ENCODE peak calls at places on chromosomes 13 and 19, in seven cellular contexts. V, T, R, U, S, M and N are unnamed samples.

GRCh38 chr13:51323824-51324511 is 15.5 kb upstream of the SERPINE3 start:
- DNase-seq in V (no peak), T (no peak), R (no peak), U (peak; percentile 15), S (no peak), M (no peak), N (no peak)

GRCh38 chr19:14091885-14092462 is 1.4 kb upstream of the SAMD1 start:
- DNase-seq in V (no peak), T (no peak), R (no peak), U (no peak), S (no peak), M (no peak), N (no peak)

GRCh38 chr13:66264976-66265375 is 965.2 kb downstream of the PCDH9 start:
- DNase-seq in V (no peak), T (peak; percentile 1), R (no peak), U (no peak), S (no peak), M (no peak), N (no peak)

GRCh38 chr19:55697069-55697440 is 22.0 kb downstream of the EPN1 start:
- DNase-seq in V (no peak), T (no peak), R (no peak), U (no peak), S (peak; percentile 11), M (no peak), N (no peak)

GRCh38 chr13:73248711-73249580 is 190.1 kb downstream of the KLF5 start:
- DNase-seq in V (no peak), T (peak; percentile 63), R (no peak), U (peak; percentile 82), S (no peak), M (peak; percentile 45), N (peak; percentile 80)

GRCh38 chr13:21695536-21695935 is 24.7 kb downstream of the FGF9 start:
- DNase-seq in V (no peak), T (no peak), R (no peak), U (no peak), S (no peak), M (no peak), N (no peak)

GRCh38 chr13:45798851-45799250 is 52.7 kb downstream of the SIAH3 start:
- DNase-seq in V (no peak), T (no peak), R (no peak), U (no peak), S (no peak), M (no peak), N (no peak)

GRCh38 chr13:23288995-23289394 is 108.2 kb downstream of the SGCG start:
- DNase-seq in V (no peak), T (no peak), R (no peak), U (no peak), S (no peak), M (no peak), N (no peak)

GRCh38 chr19:14404322-14404721 is 14.8 kb downstream of the DDX39A start:
- DNase-seq in V (no peak), T (no peak), R (no peak), U (no peak), S (no peak), M (no peak), N (no peak)

GRCh38 chr19:51339313-51339686 is 2.6 kb downstream of the VSIG10L start:
- DNase-seq in V (no peak), T (no peak), R (no peak), U (no peak), S (no peak), M (no peak), N (no peak)
- TF ChIP-seq CTCF in V (no peak), T (no peak), R (no peak), U (no peak), S (no peak), M (peak; percentile 20), N (no peak)

GRCh38 chr13:28654276-28654675 is 4.7 kb upstream of the POMP start:
- DNase-seq in V (no peak), T (peak; percentile 45), R (no peak), U (no peak), S (no peak), M (peak; percentile 81), N (no peak)

GRCh38 chr13:28658539-28658795 is 463 bp upstream of the POMP start:
- DNase-seq in V (no peak), T (no peak), R (no peak), U (no peak), S (no peak), M (no peak), N (no peak)

GRCh38 chr13:28653111-28653510 is 5.8 kb upstream of the POMP start:
- DNase-seq in V (no peak), T (no peak), R (no peak), U (no peak), S (no peak), M (peak; percentile 29), N (no peak)

GRCh38 chr13:28657784-28658538 is 969 bp upstream of the POMP start:
- DNase-seq in V (no peak), T (peak; percentile 58), R (no peak), U (no peak), S (no peak), M (peak; percentile 42), N (peak; percentile 14)

DNA sequence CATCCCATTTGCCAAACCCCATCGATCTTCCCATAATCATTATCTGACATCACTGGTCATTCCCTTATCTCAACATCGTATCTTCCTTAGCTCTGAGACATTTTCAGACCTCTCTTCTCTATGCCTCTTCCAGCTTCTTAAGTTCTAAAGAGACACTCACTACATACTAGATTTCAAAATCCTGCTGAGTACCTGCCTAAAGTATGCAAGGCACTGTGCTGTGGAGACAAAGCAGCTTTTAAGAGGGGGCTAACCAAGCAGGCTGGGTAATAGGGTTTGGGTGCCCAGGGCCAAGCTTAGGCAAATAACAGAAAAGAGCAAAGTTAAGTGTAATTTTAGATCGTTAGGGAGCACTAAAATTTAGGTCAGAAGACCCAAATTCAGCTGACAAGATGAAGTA is 3.4 kb upstream of the POMP start:
- DNase-seq in V (no peak), T (peak; percentile 80), R (no peak), U (no peak), S (no peak), M (peak; percentile 56), N (peak; percentile 50)
- H3K27ac ChIP-seq in V (no peak overlapping the region), T (peak overlapping the region; percentile 54), R (no peak overlapping the region), U (no peak overlapping the region), S (peak overlapping the region; percentile 7), M (no peak overlapping the region), N (no peak overlapping the region)

DNA sequence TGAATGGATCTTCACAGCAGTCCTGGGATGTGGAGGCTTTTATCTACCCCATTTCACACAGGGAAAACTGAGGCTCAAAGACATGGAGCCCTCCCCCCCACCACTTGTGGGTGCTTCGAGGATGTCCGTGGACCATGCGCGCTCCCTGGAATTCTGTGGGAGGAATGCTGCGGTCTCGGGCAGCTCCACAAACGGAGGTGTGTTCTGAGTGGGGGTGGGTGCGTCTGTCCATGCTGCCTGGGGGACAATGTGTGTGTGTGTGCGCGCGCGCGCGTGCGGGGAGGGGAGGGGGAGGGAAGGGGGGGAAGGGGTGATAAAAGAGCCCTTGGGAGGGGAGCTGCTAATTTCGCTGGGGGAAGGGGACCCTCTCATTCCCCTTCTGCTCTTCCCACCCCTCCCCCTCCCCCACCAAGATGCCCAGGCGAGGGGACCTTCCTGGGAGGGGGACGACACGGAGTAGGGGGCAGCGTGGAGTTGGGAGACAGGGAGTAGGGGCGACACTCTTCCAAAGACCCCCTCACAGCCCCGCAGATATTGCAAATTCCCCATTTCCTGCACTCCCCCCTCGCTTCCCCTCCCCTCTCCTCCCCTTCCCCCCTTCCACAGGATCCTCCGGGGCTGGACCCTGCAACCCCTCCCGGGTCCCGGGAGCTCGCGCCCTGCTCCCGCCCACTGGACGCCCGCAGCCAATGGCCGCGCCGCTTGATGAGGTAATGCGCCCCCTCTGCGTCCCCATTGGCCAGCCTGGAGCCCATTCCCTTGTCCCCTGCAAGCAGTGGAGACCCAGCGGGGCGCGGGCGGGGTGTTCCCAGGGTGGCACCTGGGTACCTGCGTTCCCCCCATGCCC is 18.9 kb upstream of the ZNRF4 start:
- DNase-seq in V (no peak), T (peak; percentile 73), R (no peak), U (no peak), S (no peak), M (no peak), N (no peak)
- H3K27me3 ChIP-seq in V (peaks cover 32% of the 10 kb centered on the region), T (peaks cover 4% of the 10 kb centered on the region), R (peaks cover 37% of the 10 kb centered on the region), U (no peaks in the 10 kb centered on the region), S (peaks cover 35% of the 10 kb centered on the region), M (no peaks in the 10 kb centered on the region), N (peaks cover 9% of the 10 kb centered on the region)

GRCh38 chr13:100588350-100589177 is at the start of gene GGACT:
- DNase-seq in V (peak; percentile 84), T (peak; percentile 37), R (peak; percentile 28), U (peak; percentile 82), S (peak; percentile 72), M (peak; percentile 56), N (no peak)
- TF ChIP-seq CTCF in V (peak; percentile 73), T (peak; percentile 71), R (peak; percentile 72), U (peak; percentile 91), S (peak; percentile 49), M (peak; percentile 33), N (peak; percentile 90)